ENCODE peak calls at places on chromosomes 7 and 10, in nine cellular contexts. One of them, this sample, is unnamed.
A peak's percentile ranks its signal among the peaks of the same experiment; 100 is the strongest.

GRCh38 chr7:149595078-149595477 is 97.5 kb upstream of the ZNF746 start:
- DNase-seq in left ventricle myocardium inferior: no peak
- DNase-seq in heart left ventricle: no peak
- DNase-seq in IMR-90: no peak
- DNase-seq in cardiac muscle cell: no peak
- DNase-seq in ovary: no peak
- DNase-seq in sigmoid colon: no peak
- DNase-seq in suprapubic skin: no peak
- DNase-seq in foreskin keratinocyte: no peak
- DNase-seq in this sample: no peak

GRCh38 chr10:1654247-1654646 is 83.1 kb downstream of the ADARB2 start:
- DNase-seq in left ventricle myocardium inferior: no peak
- DNase-seq in heart left ventricle: no peak
- DNase-seq in IMR-90: no peak
- DNase-seq in cardiac muscle cell: no peak
- DNase-seq in ovary: no peak
- DNase-seq in sigmoid colon: peak; percentile 50
- DNase-seq in suprapubic skin: no peak
- DNase-seq in foreskin keratinocyte: no peak
- DNase-seq in this sample: no peak

GRCh38 chr7:69840248-69840647 is 242.0 kb downstream of the AUTS2 start:
- DNase-seq in left ventricle myocardium inferior: no peak
- DNase-seq in heart left ventricle: no peak
- DNase-seq in IMR-90: no peak
- DNase-seq in cardiac muscle cell: no peak
- DNase-seq in ovary: no peak
- DNase-seq in sigmoid colon: no peak
- DNase-seq in suprapubic skin: no peak
- DNase-seq in foreskin keratinocyte: no peak
- DNase-seq in this sample: no peak

GRCh38 chr7:51577390-51577789 is 260.8 kb upstream of the COBL start:
- DNase-seq in left ventricle myocardium inferior: no peak
- DNase-seq in heart left ventricle: no peak
- DNase-seq in IMR-90: no peak
- DNase-seq in cardiac muscle cell: no peak
- DNase-seq in ovary: no peak
- DNase-seq in sigmoid colon: no peak
- DNase-seq in suprapubic skin: no peak
- DNase-seq in foreskin keratinocyte: no peak
- DNase-seq in this sample: peak; percentile 71

GRCh38 chr7:100799037-100799896 is 28.1 kb downstream of the EPHB4 start:
- DNase-seq in left ventricle myocardium inferior: peak; percentile 52
- DNase-seq in heart left ventricle: peak; percentile 71
- DNase-seq in IMR-90: peak; percentile 52
- DNase-seq in cardiac muscle cell: peak; percentile 60
- DNase-seq in ovary: peak; percentile 74
- DNase-seq in sigmoid colon: peak; percentile 85
- DNase-seq in suprapubic skin: no peak
- DNase-seq in foreskin keratinocyte: peak; percentile 57
- DNase-seq in this sample: peak; percentile 72

GRCh38 chr7:23418046-23418445 is 52.2 kb downstream of the IGF2BP3 start:
- DNase-seq in left ventricle myocardium inferior: no peak
- DNase-seq in heart left ventricle: no peak
- DNase-seq in IMR-90: peak; percentile 66
- DNase-seq in cardiac muscle cell: no peak
- DNase-seq in ovary: no peak
- DNase-seq in sigmoid colon: no peak
- DNase-seq in suprapubic skin: no peak
- DNase-seq in foreskin keratinocyte: peak; percentile 51
- DNase-seq in this sample: no peak

GRCh38 chr10:70843776-70844489 is 28.2 kb downstream of the SGPL1 start:
- DNase-seq in left ventricle myocardium inferior: no peak
- DNase-seq in heart left ventricle: no peak
- DNase-seq in IMR-90: no peak
- DNase-seq in cardiac muscle cell: peak; percentile 36
- DNase-seq in ovary: no peak
- DNase-seq in sigmoid colon: no peak
- DNase-seq in suprapubic skin: no peak
- DNase-seq in foreskin keratinocyte: no peak
- DNase-seq in this sample: peak; percentile 47

GRCh38 chr7:66423729-66424128 is 205.0 kb upstream of the KCTD7 start:
- DNase-seq in left ventricle myocardium inferior: no peak
- DNase-seq in heart left ventricle: no peak
- DNase-seq in IMR-90: no peak
- DNase-seq in cardiac muscle cell: no peak
- DNase-seq in ovary: no peak
- DNase-seq in sigmoid colon: no peak
- DNase-seq in suprapubic skin: no peak
- DNase-seq in foreskin keratinocyte: no peak
- DNase-seq in this sample: no peak

GRCh38 chr7:6032167-6032566 is 991 bp downstream of the ANKRD61 start:
- DNase-seq in left ventricle myocardium inferior: no peak
- DNase-seq in heart left ventricle: no peak
- DNase-seq in IMR-90: no peak
- DNase-seq in cardiac muscle cell: no peak
- DNase-seq in ovary: no peak
- DNase-seq in sigmoid colon: no peak
- DNase-seq in suprapubic skin: no peak
- DNase-seq in foreskin keratinocyte: no peak
- DNase-seq in this sample: no peak

GRCh38 chr10:86863443-86863842 is 94.0 kb downstream of the MMRN2 start:
- DNase-seq in left ventricle myocardium inferior: no peak
- DNase-seq in heart left ventricle: peak; percentile 52
- DNase-seq in IMR-90: no peak
- DNase-seq in cardiac muscle cell: peak; percentile 46
- DNase-seq in ovary: no peak
- DNase-seq in sigmoid colon: no peak
- DNase-seq in suprapubic skin: no peak
- DNase-seq in foreskin keratinocyte: no peak
- DNase-seq in this sample: no peak

GRCh38 chr7:80884511-80885195 is 34.2 kb downstream of the SEMA3C start:
- DNase-seq in left ventricle myocardium inferior: no peak
- DNase-seq in heart left ventricle: no peak
- DNase-seq in IMR-90: peak; percentile 54
- DNase-seq in cardiac muscle cell: no peak
- DNase-seq in ovary: no peak
- DNase-seq in sigmoid colon: no peak
- DNase-seq in suprapubic skin: no peak
- DNase-seq in foreskin keratinocyte: no peak
- DNase-seq in this sample: peak; percentile 80

GRCh38 chr10:69497611-69498390 is 46.5 kb downstream of the TSPAN15 start:
- DNase-seq in left ventricle myocardium inferior: no peak
- DNase-seq in heart left ventricle: no peak
- DNase-seq in IMR-90: no peak
- DNase-seq in cardiac muscle cell: no peak
- DNase-seq in ovary: no peak
- DNase-seq in sigmoid colon: peak; percentile 66
- DNase-seq in suprapubic skin: peak; percentile 69
- DNase-seq in foreskin keratinocyte: no peak
- DNase-seq in this sample: no peak

GRCh38 chr10:45253183-45253914 is 62.1 kb downstream of the OR13A1 start:
- DNase-seq in left ventricle myocardium inferior: no peak
- DNase-seq in heart left ventricle: no peak
- DNase-seq in IMR-90: no peak
- DNase-seq in cardiac muscle cell: no peak
- DNase-seq in ovary: no peak
- DNase-seq in sigmoid colon: no peak
- DNase-seq in suprapubic skin: no peak
- DNase-seq in foreskin keratinocyte: no peak
- DNase-seq in this sample: no peak

GRCh38 chr7:54664235-54665228 is 94.5 kb downstream of the SEC61G start:
- DNase-seq in left ventricle myocardium inferior: peak; percentile 26
- DNase-seq in heart left ventricle: peak; percentile 33
- DNase-seq in IMR-90: peak; percentile 2
- DNase-seq in cardiac muscle cell: peak; percentile 81
- DNase-seq in ovary: peak; percentile 44
- DNase-seq in sigmoid colon: no peak
- DNase-seq in suprapubic skin: no peak
- DNase-seq in foreskin keratinocyte: peak; percentile 44
- DNase-seq in this sample: peak; percentile 31

GRCh38 chr7:43385856-43386255 is 197.1 kb upstream of the STK17A start:
- DNase-seq in left ventricle myocardium inferior: no peak
- DNase-seq in heart left ventricle: no peak
- DNase-seq in IMR-90: peak; percentile 1
- DNase-seq in cardiac muscle cell: no peak
- DNase-seq in ovary: no peak
- DNase-seq in sigmoid colon: no peak
- DNase-seq in suprapubic skin: no peak
- DNase-seq in foreskin keratinocyte: peak; percentile 96
- DNase-seq in this sample: no peak

GRCh38 chr10:112953760-112954159 is 3.7 kb downstream of the TCF7L2 start:
- DNase-seq in left ventricle myocardium inferior: no peak
- DNase-seq in heart left ventricle: no peak
- DNase-seq in IMR-90: peak; percentile 82
- DNase-seq in cardiac muscle cell: no peak
- DNase-seq in ovary: no peak
- DNase-seq in sigmoid colon: no peak
- DNase-seq in suprapubic skin: no peak
- DNase-seq in foreskin keratinocyte: peak; percentile 21
- DNase-seq in this sample: no peak

DNA sequence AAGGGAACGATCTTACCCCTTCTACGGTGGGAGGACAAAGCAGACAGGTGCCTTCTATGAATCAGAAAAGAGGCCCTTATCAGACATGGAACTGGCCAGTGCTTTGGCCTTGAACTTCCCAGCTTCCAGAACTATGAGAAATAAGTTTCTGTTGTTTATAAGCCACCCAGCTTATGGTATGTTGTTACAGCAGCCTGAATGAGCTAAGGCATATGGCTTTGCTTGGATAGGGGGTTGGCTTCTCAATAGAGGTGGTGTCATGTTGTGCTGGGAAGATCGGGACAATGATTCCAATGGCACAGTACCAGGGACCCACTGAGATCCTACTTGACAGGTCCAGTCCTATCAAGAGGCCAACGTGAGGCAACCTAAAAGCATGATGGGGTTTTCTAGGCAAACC is 183.4 kb upstream of the BMPER start:
- DNase-seq in left ventricle myocardium inferior: no peak
- DNase-seq in heart left ventricle: no peak
- DNase-seq in IMR-90: peak; percentile 42
- DNase-seq in cardiac muscle cell: no peak
- DNase-seq in ovary: no peak
- DNase-seq in sigmoid colon: no peak
- DNase-seq in suprapubic skin: no peak
- DNase-seq in foreskin keratinocyte: peak; percentile 10
- DNase-seq in this sample: no peak
- H3K27ac ChIP-seq in left ventricle myocardium inferior: no peak overlapping the region
- H3K27ac ChIP-seq in heart left ventricle: no peak overlapping the region
- H3K27ac ChIP-seq in IMR-90: peak overlapping the region; percentile 45
- H3K27ac ChIP-seq in cardiac muscle cell: peak overlapping the region; percentile 92
- H3K27ac ChIP-seq in ovary: no peak overlapping the region
- H3K27ac ChIP-seq in sigmoid colon: no peak overlapping the region
- H3K27ac ChIP-seq in suprapubic skin: no peak overlapping the region
- H3K27ac ChIP-seq in foreskin keratinocyte: no peak overlapping the region
- H3K27ac ChIP-seq in this sample: no peak overlapping the region

GRCh38 chr10:117411440-117412428 is 36.5 kb upstream of the PDZD8 start:
- DNase-seq in left ventricle myocardium inferior: no peak
- DNase-seq in heart left ventricle: no peak
- DNase-seq in IMR-90: no peak
- DNase-seq in cardiac muscle cell: peak; percentile 34
- DNase-seq in ovary: no peak
- DNase-seq in sigmoid colon: no peak
- DNase-seq in suprapubic skin: no peak
- DNase-seq in foreskin keratinocyte: no peak
- DNase-seq in this sample: peak; percentile 63
- H3K27ac ChIP-seq in left ventricle myocardium inferior: no peak overlapping the region
- H3K27ac ChIP-seq in heart left ventricle: no peak overlapping the region
- H3K27ac ChIP-seq in IMR-90: no peak overlapping the region
- H3K27ac ChIP-seq in cardiac muscle cell: no peak overlapping the region
- H3K27ac ChIP-seq in ovary: no peak overlapping the region
- H3K27ac ChIP-seq in sigmoid colon: no peak overlapping the region
- H3K27ac ChIP-seq in suprapubic skin: no peak overlapping the region
- H3K27ac ChIP-seq in foreskin keratinocyte: no peak overlapping the region
- H3K27ac ChIP-seq in this sample: no peak overlapping the region

DNA sequence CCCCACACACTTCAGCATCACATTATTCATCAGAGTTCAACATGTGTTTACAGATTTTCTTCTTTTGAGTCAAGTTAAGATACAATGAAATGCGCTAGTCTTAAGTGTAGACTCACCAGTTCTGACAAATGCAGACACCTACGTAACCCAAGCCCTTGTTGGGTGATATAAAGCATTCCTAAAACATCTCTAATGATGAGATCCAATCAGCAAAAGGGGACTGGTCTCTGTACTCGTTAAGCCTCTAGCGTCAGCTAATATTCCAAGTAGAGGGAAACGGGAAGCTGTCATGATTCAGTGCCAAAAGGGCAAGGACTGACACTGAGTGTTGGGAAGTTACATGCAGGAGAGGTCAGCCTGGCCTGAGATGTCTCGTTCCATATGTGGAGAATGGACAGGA is 38.7 kb upstream of the TRIL start:
- DNase-seq in left ventricle myocardium inferior: no peak
- DNase-seq in heart left ventricle: no peak
- DNase-seq in IMR-90: no peak
- DNase-seq in cardiac muscle cell: no peak
- DNase-seq in ovary: no peak
- DNase-seq in sigmoid colon: no peak
- DNase-seq in suprapubic skin: no peak
- DNase-seq in foreskin keratinocyte: peak; percentile 22
- DNase-seq in this sample: no peak
- H3K27ac ChIP-seq in left ventricle myocardium inferior: peak overlapping the region; percentile 66
- H3K27ac ChIP-seq in heart left ventricle: no peak overlapping the region
- H3K27ac ChIP-seq in IMR-90: no peak overlapping the region
- H3K27ac ChIP-seq in cardiac muscle cell: no peak overlapping the region
- H3K27ac ChIP-seq in ovary: no peak overlapping the region
- H3K27ac ChIP-seq in sigmoid colon: no peak overlapping the region
- H3K27ac ChIP-seq in suprapubic skin: no peak overlapping the region
- H3K27ac ChIP-seq in foreskin keratinocyte: no peak overlapping the region
- H3K27ac ChIP-seq in this sample: no peak overlapping the region

GRCh38 chr7:105387621-105388372 is 924 bp downstream of the SRPK2 start:
- DNase-seq in left ventricle myocardium inferior: peak; percentile 67
- DNase-seq in heart left ventricle: peak; percentile 64
- DNase-seq in IMR-90: peak; percentile 28
- DNase-seq in cardiac muscle cell: peak; percentile 77
- DNase-seq in ovary: peak; percentile 61
- DNase-seq in sigmoid colon: peak; percentile 83
- DNase-seq in suprapubic skin: peak; percentile 86
- DNase-seq in foreskin keratinocyte: peak; percentile 44
- DNase-seq in this sample: peak; percentile 43

GRCh38 chr7:105389889-105390288 is 1.2 kb upstream of the SRPK2 start:
- DNase-seq in left ventricle myocardium inferior: no peak
- DNase-seq in heart left ventricle: no peak
- DNase-seq in IMR-90: no peak
- DNase-seq in cardiac muscle cell: no peak
- DNase-seq in ovary: no peak
- DNase-seq in sigmoid colon: no peak
- DNase-seq in suprapubic skin: no peak
- DNase-seq in foreskin keratinocyte: no peak
- DNase-seq in this sample: no peak

GRCh38 chr7:105391429-105391828 is 2.7 kb upstream of the SRPK2 start:
- DNase-seq in left ventricle myocardium inferior: no peak
- DNase-seq in heart left ventricle: no peak
- DNase-seq in IMR-90: no peak
- DNase-seq in cardiac muscle cell: no peak
- DNase-seq in ovary: no peak
- DNase-seq in sigmoid colon: no peak
- DNase-seq in suprapubic skin: no peak
- DNase-seq in foreskin keratinocyte: no peak
- DNase-seq in this sample: no peak

GRCh38 chr7:105389090-105389650 is 449 bp upstream of the SRPK2 start:
- DNase-seq in left ventricle myocardium inferior: peak; percentile 49
- DNase-seq in heart left ventricle: peak; percentile 44
- DNase-seq in IMR-90: peak; percentile 40
- DNase-seq in cardiac muscle cell: peak; percentile 77
- DNase-seq in ovary: no peak
- DNase-seq in sigmoid colon: peak; percentile 74
- DNase-seq in suprapubic skin: no peak
- DNase-seq in foreskin keratinocyte: peak; percentile 47
- DNase-seq in this sample: peak; percentile 55

GRCh38 chr7:105388373-105389089 is at the start of gene SRPK2:
- DNase-seq in left ventricle myocardium inferior: peak; percentile 84
- DNase-seq in heart left ventricle: peak; percentile 84
- DNase-seq in IMR-90: peak; percentile 31
- DNase-seq in cardiac muscle cell: peak; percentile 92
- DNase-seq in ovary: peak; percentile 80
- DNase-seq in sigmoid colon: peak; percentile 88
- DNase-seq in suprapubic skin: peak; percentile 83
- DNase-seq in foreskin keratinocyte: peak; percentile 42
- DNase-seq in this sample: peak; percentile 66
- H3K27ac ChIP-seq in left ventricle myocardium inferior: peak within 1 kb of the TSS; percentile 88
- H3K27ac ChIP-seq in heart left ventricle: peak within 1 kb of the TSS; percentile 82
- H3K27ac ChIP-seq in IMR-90: peak within 1 kb of the TSS; percentile 58
- H3K27ac ChIP-seq in cardiac muscle cell: peak within 1 kb of the TSS; percentile 87
- H3K27ac ChIP-seq in ovary: peak within 1 kb of the TSS; percentile 80
- H3K27ac ChIP-seq in sigmoid colon: peak within 1 kb of the TSS; percentile 90
- H3K27ac ChIP-seq in suprapubic skin: peak within 1 kb of the TSS; percentile 78
- H3K27ac ChIP-seq in foreskin keratinocyte: peak within 1 kb of the TSS; percentile 63
- H3K27ac ChIP-seq in this sample: peak within 1 kb of the TSS; percentile 76

This sample was measured in small intestine.